ENCODE peak calls at places on chromosomes 6 and 20, in eight cellular contexts. One of them, this sample, is unnamed.

GRCh38 chr20:3111995-3112394 is 27.5 kb upstream of the AVP start:
- DNase-seq in right lobe of liver: no peak
- DNase-seq in GM12864: no peak
- DNase-seq in pancreas: no peak
- DNase-seq in astrocyte: no peak
- DNase-seq in left lung: no peak
- DNase-seq in fibroblast of lung: no peak
- DNase-seq in astrocyte of the spinal cord: no peak
- DNase-seq in this sample: no peak

GRCh38 chr6:101126501-101126900 is 245.4 kb upstream of the ASCC3 start:
- DNase-seq in right lobe of liver: no peak
- DNase-seq in GM12864: no peak
- DNase-seq in pancreas: no peak
- DNase-seq in astrocyte: no peak
- DNase-seq in left lung: no peak
- DNase-seq in fibroblast of lung: no peak
- DNase-seq in astrocyte of the spinal cord: no peak
- DNase-seq in this sample: no peak

GRCh38 chr20:873875-874607 is 40.5 kb downstream of the FAM110A start:
- DNase-seq in right lobe of liver: no peak
- DNase-seq in GM12864: no peak
- DNase-seq in pancreas: no peak
- DNase-seq in astrocyte: no peak
- DNase-seq in left lung: no peak
- DNase-seq in fibroblast of lung: no peak
- DNase-seq in astrocyte of the spinal cord: no peak
- DNase-seq in this sample: no peak

GRCh38 chr6:34132486-34133185 is 13.3 kb downstream of the GRM4 start:
- DNase-seq in right lobe of liver: no peak
- DNase-seq in GM12864: no peak
- DNase-seq in pancreas: no peak
- DNase-seq in astrocyte: peak; percentile 10
- DNase-seq in left lung: no peak
- DNase-seq in fibroblast of lung: peak; percentile 18
- DNase-seq in astrocyte of the spinal cord: peak; percentile 32
- DNase-seq in this sample: peak; percentile 79

GRCh38 chr20:51532577-51533191 is 9.8 kb downstream of the NFATC2 start:
- DNase-seq in right lobe of liver: no peak
- DNase-seq in GM12864: no peak
- DNase-seq in pancreas: peak; percentile 21
- DNase-seq in astrocyte: peak; percentile 54
- DNase-seq in left lung: no peak
- DNase-seq in fibroblast of lung: peak; percentile 19
- DNase-seq in astrocyte of the spinal cord: no peak
- DNase-seq in this sample: no peak

GRCh38 chr20:15162061-15162740 is 824.8 kb upstream of the FLRT3 start:
- DNase-seq in right lobe of liver: no peak
- DNase-seq in GM12864: peak; percentile 21
- DNase-seq in pancreas: no peak
- DNase-seq in astrocyte: no peak
- DNase-seq in left lung: no peak
- DNase-seq in fibroblast of lung: no peak
- DNase-seq in astrocyte of the spinal cord: no peak
- DNase-seq in this sample: no peak

GRCh38 chr6:107118976-107119375 is 3.7 kb upstream of the BEND3 start:
- DNase-seq in right lobe of liver: no peak
- DNase-seq in GM12864: no peak
- DNase-seq in pancreas: no peak
- DNase-seq in astrocyte: no peak
- DNase-seq in left lung: no peak
- DNase-seq in fibroblast of lung: no peak
- DNase-seq in astrocyte of the spinal cord: no peak
- DNase-seq in this sample: no peak

GRCh38 chr20:31664696-31665354 is 27.1 kb downstream of the COX4I2 start:
- DNase-seq in right lobe of liver: peak; percentile 66
- DNase-seq in GM12864: no peak
- DNase-seq in pancreas: peak; percentile 50
- DNase-seq in astrocyte: no peak
- DNase-seq in left lung: no peak
- DNase-seq in fibroblast of lung: no peak
- DNase-seq in astrocyte of the spinal cord: no peak
- DNase-seq in this sample: no peak

GRCh38 chr20:22846829-22847228 is 188.3 kb upstream of the SSTR4 start:
- DNase-seq in right lobe of liver: no peak
- DNase-seq in GM12864: no peak
- DNase-seq in pancreas: no peak
- DNase-seq in astrocyte: no peak
- DNase-seq in left lung: no peak
- DNase-seq in fibroblast of lung: no peak
- DNase-seq in astrocyte of the spinal cord: no peak
- DNase-seq in this sample: no peak

GRCh38 chr20:48706710-48707339 is 121.0 kb downstream of the PREX1 start:
- DNase-seq in right lobe of liver: no peak
- DNase-seq in GM12864: no peak
- DNase-seq in pancreas: no peak
- DNase-seq in astrocyte: no peak
- DNase-seq in left lung: no peak
- DNase-seq in fibroblast of lung: peak; percentile 27
- DNase-seq in astrocyte of the spinal cord: no peak
- DNase-seq in this sample: no peak

GRCh38 chr20:380763-381580 is 412 bp downstream of the TRIB3 start:
- DNase-seq in right lobe of liver: peak; percentile 74
- DNase-seq in GM12864: peak; percentile 26
- DNase-seq in pancreas: peak; percentile 64
- DNase-seq in astrocyte: no peak
- DNase-seq in left lung: peak; percentile 95
- DNase-seq in fibroblast of lung: peak; percentile 75
- DNase-seq in astrocyte of the spinal cord: peak; percentile 58
- DNase-seq in this sample: peak; percentile 64

GRCh38 chr6:38149526-38149925 is 330.0 kb downstream of the ZFAND3 start:
- DNase-seq in right lobe of liver: no peak
- DNase-seq in GM12864: no peak
- DNase-seq in pancreas: no peak
- DNase-seq in astrocyte: peak; percentile 35
- DNase-seq in left lung: no peak
- DNase-seq in fibroblast of lung: peak; percentile 81
- DNase-seq in astrocyte of the spinal cord: no peak
- DNase-seq in this sample: no peak

GRCh38 chr6:16129623-16130243 is 847 bp downstream of the MYLIP start:
- DNase-seq in right lobe of liver: peak; percentile 70
- DNase-seq in GM12864: no peak
- DNase-seq in pancreas: peak; percentile 59
- DNase-seq in astrocyte: no peak
- DNase-seq in left lung: peak; percentile 84
- DNase-seq in fibroblast of lung: peak; percentile 36
- DNase-seq in astrocyte of the spinal cord: peak; percentile 16
- DNase-seq in this sample: peak; percentile 11

GRCh38 chr6:4134841-4135664 is at the start of gene ECI2:
- DNase-seq in right lobe of liver: peak; percentile 83
- DNase-seq in GM12864: peak; percentile 18
- DNase-seq in pancreas: peak; percentile 80
- DNase-seq in astrocyte: peak; percentile 30
- DNase-seq in left lung: peak; percentile 94
- DNase-seq in fibroblast of lung: no peak
- DNase-seq in astrocyte of the spinal cord: no peak
- DNase-seq in this sample: peak; percentile 72

GRCh38 chr6:14117158-14118090 is at the start of gene CD83:
- DNase-seq in right lobe of liver: peak; percentile 89
- DNase-seq in GM12864: no peak
- DNase-seq in pancreas: peak; percentile 75
- DNase-seq in astrocyte: peak; percentile 21
- DNase-seq in left lung: peak; percentile 97
- DNase-seq in fibroblast of lung: peak; percentile 32
- DNase-seq in astrocyte of the spinal cord: no peak
- DNase-seq in this sample: peak; percentile 53

GRCh38 chr20:17210983-17211382 is 15.9 kb upstream of the PCSK2 start:
- DNase-seq in right lobe of liver: no peak
- DNase-seq in GM12864: no peak
- DNase-seq in pancreas: no peak
- DNase-seq in astrocyte: no peak
- DNase-seq in left lung: no peak
- DNase-seq in fibroblast of lung: no peak
- DNase-seq in astrocyte of the spinal cord: no peak
- DNase-seq in this sample: no peak

GRCh38 chr6:44022671-44023352 is 104.4 kb downstream of the MRPL14 start:
- DNase-seq in right lobe of liver: peak; percentile 27
- DNase-seq in GM12864: no peak
- DNase-seq in pancreas: no peak
- DNase-seq in astrocyte: no peak
- DNase-seq in left lung: no peak
- DNase-seq in fibroblast of lung: no peak
- DNase-seq in astrocyte of the spinal cord: no peak
- DNase-seq in this sample: no peak

GRCh38 chr20:22312744-22313346 is 271.5 kb downstream of the FOXA2 start:
- DNase-seq in right lobe of liver: no peak
- DNase-seq in GM12864: no peak
- DNase-seq in pancreas: no peak
- DNase-seq in astrocyte: no peak
- DNase-seq in left lung: no peak
- DNase-seq in fibroblast of lung: peak; percentile 40
- DNase-seq in astrocyte of the spinal cord: peak; percentile 25
- DNase-seq in this sample: peak; percentile 54

GRCh38 chr20:50385733-50386640 is 124.2 kb upstream of the PTPN1 start:
- DNase-seq in right lobe of liver: peak; percentile 51
- DNase-seq in GM12864: no peak
- DNase-seq in pancreas: no peak
- DNase-seq in astrocyte: no peak
- DNase-seq in left lung: no peak
- DNase-seq in fibroblast of lung: peak; percentile 47
- DNase-seq in astrocyte of the spinal cord: no peak
- DNase-seq in this sample: peak; percentile 17

GRCh38 chr6:153790881-153791473 is 248.1 kb upstream of the OPRM1 start:
- DNase-seq in right lobe of liver: no peak
- DNase-seq in GM12864: no peak
- DNase-seq in pancreas: no peak
- DNase-seq in astrocyte: peak; percentile 59
- DNase-seq in left lung: no peak
- DNase-seq in fibroblast of lung: peak; percentile 71
- DNase-seq in astrocyte of the spinal cord: peak; percentile 58
- DNase-seq in this sample: peak; percentile 44
- TF ChIP-seq CTCF in right lobe of liver: no peak
- TF ChIP-seq CTCF in GM12864: peak; percentile 28
- TF ChIP-seq CTCF in pancreas: no peak
- TF ChIP-seq CTCF in astrocyte: no peak
- TF ChIP-seq CTCF in left lung: no peak
- TF ChIP-seq CTCF in fibroblast of lung: no peak
- TF ChIP-seq CTCF in astrocyte of the spinal cord: no peak
- TF ChIP-seq CTCF in this sample: no peak

GRCh38 chr20:32820698-32821378 is 1.1 kb downstream of the MAPRE1 start:
- DNase-seq in right lobe of liver: no peak
- DNase-seq in GM12864: no peak
- DNase-seq in pancreas: no peak
- DNase-seq in astrocyte: no peak
- DNase-seq in left lung: peak; percentile 47
- DNase-seq in fibroblast of lung: peak; percentile 19
- DNase-seq in astrocyte of the spinal cord: no peak
- DNase-seq in this sample: no peak

GRCh38 chr20:32823737-32824588 is 4.2 kb downstream of the MAPRE1 start:
- DNase-seq in right lobe of liver: no peak
- DNase-seq in GM12864: no peak
- DNase-seq in pancreas: no peak
- DNase-seq in astrocyte: peak; percentile 30
- DNase-seq in left lung: no peak
- DNase-seq in fibroblast of lung: peak; percentile 12
- DNase-seq in astrocyte of the spinal cord: no peak
- DNase-seq in this sample: no peak

GRCh38 chr20:32820000-32820697 is 395 bp downstream of the MAPRE1 start:
- DNase-seq in right lobe of liver: peak; percentile 83
- DNase-seq in GM12864: peak; percentile 41
- DNase-seq in pancreas: peak; percentile 83
- DNase-seq in astrocyte: peak; percentile 25
- DNase-seq in left lung: no peak
- DNase-seq in fibroblast of lung: peak; percentile 42
- DNase-seq in astrocyte of the spinal cord: peak; percentile 50
- DNase-seq in this sample: peak; percentile 83

GRCh38 chr20:32822189-32822588 is 2.4 kb downstream of the MAPRE1 start:
- DNase-seq in right lobe of liver: no peak
- DNase-seq in GM12864: no peak
- DNase-seq in pancreas: no peak
- DNase-seq in astrocyte: no peak
- DNase-seq in left lung: no peak
- DNase-seq in fibroblast of lung: no peak
- DNase-seq in astrocyte of the spinal cord: no peak
- DNase-seq in this sample: no peak

GRCh38 chr20:32823078-32823477 is 3.3 kb downstream of the MAPRE1 start:
- DNase-seq in right lobe of liver: no peak
- DNase-seq in GM12864: no peak
- DNase-seq in pancreas: no peak
- DNase-seq in astrocyte: peak; percentile 75
- DNase-seq in left lung: no peak
- DNase-seq in fibroblast of lung: peak; percentile 82
- DNase-seq in astrocyte of the spinal cord: peak; percentile 66
- DNase-seq in this sample: no peak
- TF ChIP-seq CTCF in right lobe of liver: no peak
- TF ChIP-seq CTCF in GM12864: no peak
- TF ChIP-seq CTCF in pancreas: no peak
- TF ChIP-seq CTCF in astrocyte: peak; percentile 17
- TF ChIP-seq CTCF in left lung: no peak
- TF ChIP-seq CTCF in fibroblast of lung: no peak
- TF ChIP-seq CTCF in astrocyte of the spinal cord: peak; percentile 25
- TF ChIP-seq CTCF in this sample: no peak

GRCh38 chr6:128487055-128487454 is 33.3 kb downstream of the PTPRK start:
- DNase-seq in right lobe of liver: no peak
- DNase-seq in GM12864: no peak
- DNase-seq in pancreas: no peak
- DNase-seq in astrocyte: no peak
- DNase-seq in left lung: no peak
- DNase-seq in fibroblast of lung: no peak
- DNase-seq in astrocyte of the spinal cord: no peak
- DNase-seq in this sample: no peak
- TF ChIP-seq CTCF in right lobe of liver: peak; percentile 37
- TF ChIP-seq CTCF in GM12864: peak; percentile 13
- TF ChIP-seq CTCF in pancreas: no peak
- TF ChIP-seq CTCF in astrocyte: peak; percentile 27
- TF ChIP-seq CTCF in left lung: no peak
- TF ChIP-seq CTCF in fibroblast of lung: peak; percentile 14
- TF ChIP-seq CTCF in astrocyte of the spinal cord: peak; percentile 42
- TF ChIP-seq CTCF in this sample: no peak

GRCh38 chr20:33835773-33836172 is 24.6 kb downstream of the CHMP4B start:
- DNase-seq in right lobe of liver: peak; percentile 71
- DNase-seq in GM12864: no peak
- DNase-seq in pancreas: no peak
- DNase-seq in astrocyte: no peak
- DNase-seq in left lung: no peak
- DNase-seq in fibroblast of lung: peak; percentile 62
- DNase-seq in astrocyte of the spinal cord: no peak
- DNase-seq in this sample: no peak

GRCh38 chr20:33837096-33837830 is 26.1 kb downstream of the CHMP4B start:
- DNase-seq in right lobe of liver: no peak
- DNase-seq in GM12864: no peak
- DNase-seq in pancreas: no peak
- DNase-seq in astrocyte: no peak
- DNase-seq in left lung: no peak
- DNase-seq in fibroblast of lung: no peak
- DNase-seq in astrocyte of the spinal cord: no peak
- DNase-seq in this sample: no peak

GRCh38 chr20:33839591-33839990 is 28.4 kb downstream of the CHMP4B start:
- DNase-seq in right lobe of liver: peak; percentile 82
- DNase-seq in GM12864: no peak
- DNase-seq in pancreas: peak; percentile 82
- DNase-seq in astrocyte: no peak
- DNase-seq in left lung: no peak
- DNase-seq in fibroblast of lung: no peak
- DNase-seq in astrocyte of the spinal cord: no peak
- DNase-seq in this sample: no peak

GRCh38 chr20:33840759-33841438 is 29.8 kb downstream of the CHMP4B start:
- DNase-seq in right lobe of liver: no peak
- DNase-seq in GM12864: no peak
- DNase-seq in pancreas: no peak
- DNase-seq in astrocyte: no peak
- DNase-seq in left lung: no peak
- DNase-seq in fibroblast of lung: no peak
- DNase-seq in astrocyte of the spinal cord: no peak
- DNase-seq in this sample: no peak

GRCh38 chr20:33838035-33838864 is 27.1 kb downstream of the CHMP4B start:
- DNase-seq in right lobe of liver: no peak
- DNase-seq in GM12864: no peak
- DNase-seq in pancreas: no peak
- DNase-seq in astrocyte: no peak
- DNase-seq in left lung: no peak
- DNase-seq in fibroblast of lung: no peak
- DNase-seq in astrocyte of the spinal cord: no peak
- DNase-seq in this sample: no peak
- TF ChIP-seq CTCF in right lobe of liver: no peak
- TF ChIP-seq CTCF in GM12864: no peak
- TF ChIP-seq CTCF in pancreas: no peak
- TF ChIP-seq CTCF in astrocyte: no peak
- TF ChIP-seq CTCF in left lung: no peak
- TF ChIP-seq CTCF in fibroblast of lung: no peak
- TF ChIP-seq CTCF in astrocyte of the spinal cord: peak; percentile 14
- TF ChIP-seq CTCF in this sample: no peak